ENCODE peak calls at places on chromosomes 2 and 18, in six cellular contexts. N, P, V, R, H and B are unnamed samples. For H3K4me1, the result is how much of the 10 kb centered on the place peaks cover.

GRCh38 chr2:110818767-110819481 is 86.6 kb downstream of the ACOXL start:
- DNase-seq in N (no peak), P (no peak), V (no peak), R (no peak), H (peak), B (no peak)

GRCh38 chr2:150097891-150098595 is 389.4 kb downstream of the RND3 start:
- DNase-seq in N (no peak), P (no peak), V (no peak), R (no peak), H (no peak), B (no peak)

GRCh38 chr2:232476791-232477190 is 10.8 kb downstream of the ECEL1 start:
- DNase-seq in N (no peak), P (no peak), V (peak), R (no peak), H (no peak), B (peak)

GRCh38 chr18:31581498-31582197 is 10.0 kb upstream of the TTR start:
- DNase-seq in N (no peak), P (no peak), V (no peak), R (no peak), H (no peak), B (no peak)

GRCh38 chr2:99462084-99462483 is 27.7 kb downstream of the REV1 start:
- DNase-seq in N (no peak), P (no peak), V (no peak), R (no peak), H (no peak), B (no peak)

GRCh38 chr18:57581301-57581934 is 5.1 kb downstream of the FECH start:
- DNase-seq in N (no peak), P (peak), V (no peak), R (peak), H (no peak), B (no peak)

GRCh38 chr2:187547353-187547979 is 6.8 kb downstream of the TFPI start:
- DNase-seq in N (no peak), P (peak), V (peak), R (peak), H (no peak), B (no peak)

GRCh38 chr18:456361-456821 is 44.1 kb downstream of the COLEC12 start:
- DNase-seq in N (no peak), P (peak), V (peak), R (peak), H (no peak), B (no peak)

GRCh38 chr2:33069894-33070651 is 123.3 kb downstream of the LTBP1 start:
- DNase-seq in N (no peak), P (no peak), V (peak), R (no peak), H (no peak), B (no peak)

GRCh38 chr2:66445076-66445724 is 10.3 kb downstream of the MEIS1 start:
- DNase-seq in N (peak), P (no peak), V (peak), R (no peak), H (peak), B (no peak)

GRCh38 chr2:158735822-158736580 is 59.1 kb upstream of the DAPL1 start:
- DNase-seq in N (no peak), P (no peak), V (no peak), R (no peak), H (no peak), B (no peak)

GRCh38 chr18:28963481-28963880 is 786.6 kb upstream of the CDH2 start:
- DNase-seq in N (no peak), P (no peak), V (no peak), R (no peak), H (no peak), B (no peak)

GRCh38 chr2:241940329-241940728 is 70.8 kb downstream of the RTP5 start:
- DNase-seq in N (no peak), P (no peak), V (no peak), R (no peak), H (peak), B (no peak)

GRCh38 chr2:66084948-66085590 is 349.9 kb upstream of the MEIS1 start:
- DNase-seq in N (no peak), P (no peak), V (no peak), R (no peak), H (no peak), B (no peak)

GRCh38 chr2:166230724-166231070 is 102.9 kb upstream of the SCN1A start:
- DNase-seq in N (no peak), P (no peak), V (no peak), R (no peak), H (no peak), B (no peak)

GRCh38 chr2:224520064-224520463 is 65.1 kb downstream of the CUL3 start:
- DNase-seq in N (no peak), P (no peak), V (no peak), R (no peak), H (no peak), B (no peak)

GRCh38 chr2:136135924-136136906 is 18.3 kb upstream of the CXCR4 start:
- DNase-seq in N (no peak), P (no peak), V (no peak), R (peak), H (no peak), B (peak)

GRCh38 chr18:75036941-75037516 is 171.9 kb downstream of the PTGR3 start:
- DNase-seq in N (no peak), P (no peak), V (no peak), R (no peak), H (no peak), B (no peak)

GRCh38 chr18:11154369-11154982 is 5.1 kb upstream of the PIEZO2 start:
- DNase-seq in N (peak), P (no peak), V (no peak), R (no peak), H (peak), B (no peak)

GRCh38 chr2:11719230-11719977 is 27.0 kb upstream of the LPIN1 start:
- DNase-seq in N (no peak), P (no peak), V (no peak), R (no peak), H (no peak), B (no peak)

GRCh38 chr2:220660277-220661155 is 911.6 kb downstream of the EPHA4 start:
- DNase-seq in N (no peak), P (no peak), V (no peak), R (peak), H (peak), B (no peak)

GRCh38 chr2:79717364-79718007 is 204.6 kb downstream of the CTNNA2 start:
- DNase-seq in N (peak), P (no peak), V (peak), R (no peak), H (peak), B (no peak)

GRCh38 chr2:85751300-85751575 is 2.6 kb upstream of the ATOH8 start:
- DNase-seq in N (no peak), P (no peak), V (peak), R (no peak), H (no peak), B (no peak)

GRCh38 chr2:36373149-36373880 is 17.7 kb downstream of the CRIM1 start:
- DNase-seq in N (no peak), P (no peak), V (no peak), R (peak), H (no peak), B (no peak)

GRCh38 chr2:219783551-219783950 is 156.1 kb downstream of the SLC4A3 start:
- DNase-seq in N (no peak), P (no peak), V (no peak), R (no peak), H (no peak), B (no peak)

GRCh38 chr2:46847185-46847710 is 68.4 kb downstream of the MCFD2 start:
- DNase-seq in N (no peak), P (peak), V (peak), R (peak), H (no peak), B (no peak)
- H3K4me1 ChIP-seq in N (under half), P (half or more), V (half or more), R (under half), H (under half), B (under half)

DNA sequence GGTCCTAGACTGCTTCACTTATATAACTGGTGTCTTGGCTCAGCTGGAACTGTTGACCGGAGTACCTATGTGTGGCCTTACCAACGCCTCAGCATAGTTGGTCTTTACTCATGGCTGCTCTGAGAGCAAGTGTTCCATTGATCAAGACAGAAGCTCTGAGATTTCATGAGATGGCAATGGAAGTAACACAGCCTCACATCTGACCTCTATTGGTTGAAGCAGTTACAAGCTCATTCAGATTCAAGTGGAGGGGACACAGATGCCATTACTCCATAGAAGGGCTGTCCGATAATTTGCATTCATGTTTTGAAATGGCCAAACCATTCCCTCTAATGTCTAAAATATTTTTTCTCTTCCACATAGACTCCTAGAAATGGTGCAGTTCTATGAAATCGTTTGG is 46.4 kb upstream of the STK39 start:
- DNase-seq in N (no peak), P (no peak), V (no peak), R (no peak), H (peak), B (no peak)
- TF ChIP-seq CTCF in N (peak), P (no peak), V (no peak), R (no peak), H (peak), B (no peak)

DNA sequence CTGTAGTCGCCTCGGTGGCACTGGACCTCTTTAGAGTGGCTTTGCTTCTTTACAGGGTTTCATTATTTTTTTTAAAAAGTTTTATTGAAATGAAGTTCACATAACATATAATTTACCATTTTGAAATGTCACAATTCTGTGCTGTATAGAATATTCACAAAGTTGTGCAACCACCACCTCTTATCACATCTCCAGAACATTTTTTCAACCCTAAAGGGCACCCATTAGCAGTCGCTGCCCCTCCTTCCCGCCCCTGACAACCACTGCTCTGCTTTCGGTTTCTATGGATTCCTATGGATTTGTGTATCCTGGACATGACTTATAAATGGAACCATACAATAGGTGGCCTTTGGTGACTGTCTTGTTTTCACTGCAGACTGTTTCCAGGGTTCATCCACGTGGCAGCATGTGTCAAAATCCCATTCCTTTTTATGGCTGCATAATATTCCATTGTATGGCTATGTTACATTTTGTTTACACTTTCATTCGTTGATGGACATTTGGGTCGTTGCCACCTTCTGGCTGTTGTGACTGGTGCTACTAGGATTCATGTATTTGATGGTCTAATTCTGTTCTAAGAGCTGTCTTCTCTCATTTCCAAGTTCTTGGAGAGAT is 52.6 kb downstream of the SH3BP4 start:
- DNase-seq in N (no peak), P (no peak), V (peak), R (no peak), H (no peak), B (no peak)
- H3K4me1 ChIP-seq in N (half or more), P (half or more), V (under half), R (under half), H (under half), B (under half)

GRCh38 chr2:63668000-63668399 is 79.2 kb downstream of the MDH1 start:
- DNase-seq in N (no peak), P (no peak), V (no peak), R (no peak), H (peak), B (no peak)
- TF ChIP-seq CTCF in N (no peak), P (no peak), V (no peak), R (no peak), H (no peak), B (no peak)

DNA sequence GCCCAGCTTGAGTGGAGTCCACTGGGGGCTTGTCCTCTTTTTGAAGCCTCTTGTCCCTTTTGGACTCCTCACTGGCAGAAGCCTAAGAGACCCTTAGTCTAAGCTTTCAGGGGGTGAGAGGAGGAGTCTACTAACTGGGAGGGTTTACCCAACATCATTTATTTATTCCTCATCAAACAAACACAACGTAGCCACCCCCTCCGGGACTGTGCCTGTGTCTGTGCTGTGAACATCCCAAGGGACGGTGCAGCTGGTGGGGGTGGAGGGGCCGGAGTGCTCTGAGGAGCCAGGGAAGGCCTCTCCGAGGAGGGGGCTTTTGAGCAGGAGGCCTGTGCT is 42.7 kb upstream of the TAF1B start:
- DNase-seq in N (no peak), P (no peak), V (no peak), R (no peak), H (no peak), B (no peak)
- H3K4me1 ChIP-seq in N (under half), P (under half), V (under half), R (under half), H (under half), B (under half)

DNA sequence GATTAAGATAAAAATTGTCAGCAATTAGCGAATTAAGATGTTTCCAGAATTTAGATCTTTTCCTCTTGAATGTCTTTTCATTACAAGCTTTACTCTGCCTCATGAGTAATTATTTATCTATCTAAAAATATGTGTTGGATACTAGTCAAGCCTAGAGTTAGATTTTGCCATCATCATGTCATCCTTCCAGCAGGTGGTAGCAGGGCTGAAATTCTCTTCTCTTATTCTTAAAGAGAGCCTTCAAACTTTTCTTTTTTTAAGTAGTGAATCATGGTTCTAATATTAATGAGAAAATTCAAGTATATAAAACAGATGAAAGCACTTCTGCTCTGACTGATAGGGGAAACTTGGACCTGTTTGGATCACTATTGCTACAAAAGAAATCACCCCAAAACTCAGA is 240.7 kb upstream of the EPAS1 start:
- DNase-seq in N (no peak), P (no peak), V (no peak), R (no peak), H (no peak), B (no peak)
- TF ChIP-seq CTCF in N (no peak), P (no peak), V (no peak), R (no peak), H (no peak), B (no peak)

GRCh38 chr2:28271914-28272240 is 120.8 kb upstream of the FOSL2 start:
- DNase-seq in N (no peak), P (no peak), V (no peak), R (no peak), H (no peak), B (no peak)
- H3K4me1 ChIP-seq in N (under half), P (under half), V (under half), R (under half), H (under half), B (under half)

GRCh38 chr2:73825408-73825807 is 3.4 kb upstream of the STAMBP start:
- DNase-seq in N (no peak), P (no peak), V (no peak), R (no peak), H (no peak), B (no peak)

GRCh38 chr2:73828389-73828817 is 358 bp upstream of the STAMBP start:
- DNase-seq in N (no peak), P (no peak), V (no peak), R (no peak), H (no peak), B (no peak)

GRCh38 chr2:73828818-73829570 is at the start of gene STAMBP:
- DNase-seq in N (peak), P (peak), V (peak), R (peak), H (peak), B (peak)

GRCh38 chr2:73827660-73828388 is 937 bp upstream of the STAMBP start:
- DNase-seq in N (no peak), P (no peak), V (no peak), R (no peak), H (no peak), B (no peak)

DNA sequence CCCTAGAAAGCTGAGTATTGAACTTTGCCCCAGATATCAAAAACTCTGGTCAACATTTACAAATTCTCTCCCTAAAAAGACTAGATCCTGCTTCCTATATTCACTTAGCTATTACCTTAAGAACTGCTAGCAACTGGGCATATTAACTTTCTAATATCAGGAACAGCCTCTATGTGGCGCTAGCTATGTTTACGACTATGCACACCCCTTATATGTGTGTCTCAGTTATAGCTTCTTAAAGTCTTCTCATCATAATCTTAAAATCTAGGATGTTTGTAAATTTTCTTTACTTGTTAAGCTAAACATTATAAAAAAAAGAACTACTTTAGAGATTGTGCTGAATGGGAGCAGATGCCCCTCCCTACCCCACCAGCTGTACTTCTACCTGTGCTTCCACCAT is 1.7 kb upstream of the STAMBP start:
- DNase-seq in N (peak), P (no peak), V (no peak), R (no peak), H (peak), B (no peak)
- TF ChIP-seq CTCF in N (peak), P (no peak), V (no peak), R (peak), H (peak), B (no peak)